ENCODE peak calls at places on chromosomes 12 and 14, in four cellular contexts. One of them, this sample, is unnamed.

GRCh38 chr14:23528555-23528954 is 23.0 kb downstream of the ZFHX2 start:
- DNase-seq in ascending aorta: no peak
- DNase-seq in ovary: no peak
- DNase-seq in lung: no peak
- DNase-seq in this sample: no peak

GRCh38 chr14:39102265-39102968 is 618 bp downstream of the SEC23A start:
- DNase-seq in ascending aorta: no peak
- DNase-seq in ovary: no peak
- DNase-seq in lung: no peak
- DNase-seq in this sample: no peak

GRCh38 chr12:101470939-101471338 is 4.2 kb upstream of the SPIC start:
- DNase-seq in ascending aorta: no peak
- DNase-seq in ovary: no peak
- DNase-seq in lung: no peak
- DNase-seq in this sample: no peak

GRCh38 chr12:131928765-131929529 is at the start of gene PUS1:
- DNase-seq in ascending aorta: peak; percentile 67
- DNase-seq in ovary: peak; percentile 94
- DNase-seq in lung: peak; percentile 94
- DNase-seq in this sample: peak; percentile 92

GRCh38 chr14:93923586-93923985 is 3.6 kb upstream of the FAM181A start:
- DNase-seq in ascending aorta: no peak
- DNase-seq in ovary: no peak
- DNase-seq in lung: no peak
- DNase-seq in this sample: no peak

GRCh38 chr14:81004575-81004974 is 49.2 kb downstream of the TSHR start:
- DNase-seq in ascending aorta: no peak
- DNase-seq in ovary: no peak
- DNase-seq in lung: no peak
- DNase-seq in this sample: no peak

GRCh38 chr14:101253948-101254347 is 307.3 kb upstream of the DIO3 start:
- DNase-seq in ascending aorta: no peak
- DNase-seq in ovary: no peak
- DNase-seq in lung: no peak
- DNase-seq in this sample: peak; percentile 26

GRCh38 chr14:22545842-22546721 is 42.9 kb downstream of the DAD1 start:
- DNase-seq in ascending aorta: no peak
- DNase-seq in ovary: no peak
- DNase-seq in lung: no peak
- DNase-seq in this sample: no peak

DNA sequence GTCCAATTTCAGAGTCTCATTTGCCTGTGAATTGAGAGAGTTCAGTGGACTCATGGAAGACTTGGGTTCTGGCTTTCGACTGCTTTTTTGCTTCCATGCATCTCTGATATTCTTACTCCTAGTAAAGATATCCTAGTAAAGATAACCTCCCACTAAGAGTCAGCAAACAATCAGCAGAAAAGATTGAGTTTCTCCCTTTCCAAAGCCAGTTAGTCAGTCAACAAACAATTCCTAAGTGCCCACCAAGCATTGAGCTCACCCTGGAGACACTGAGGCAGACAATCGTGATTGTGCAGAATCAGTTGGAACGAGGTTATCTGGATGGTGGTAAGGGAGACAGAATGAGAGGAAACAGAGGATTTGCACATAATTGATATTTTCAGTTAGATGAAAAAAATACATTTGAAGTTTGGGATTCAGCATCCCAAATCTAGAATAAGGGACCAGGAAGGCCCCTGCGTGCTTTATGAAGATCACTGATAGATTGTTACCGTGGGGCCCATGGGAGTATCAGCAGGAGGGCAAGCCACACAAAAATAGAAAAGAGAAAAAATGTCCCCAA is 99.7 kb upstream of the SLC38A2 start:
- DNase-seq in ascending aorta: no peak
- DNase-seq in ovary: no peak
- DNase-seq in lung: no peak
- DNase-seq in this sample: no peak
- H3K4me1 ChIP-seq in ascending aorta: peaks cover 23% of the 10 kb centered on the region
- H3K4me1 ChIP-seq in ovary: peaks cover 6% of the 10 kb centered on the region
- H3K4me1 ChIP-seq in lung: peaks cover 4% of the 10 kb centered on the region
- H3K4me1 ChIP-seq in this sample: no peaks in the 10 kb centered on the region

DNA sequence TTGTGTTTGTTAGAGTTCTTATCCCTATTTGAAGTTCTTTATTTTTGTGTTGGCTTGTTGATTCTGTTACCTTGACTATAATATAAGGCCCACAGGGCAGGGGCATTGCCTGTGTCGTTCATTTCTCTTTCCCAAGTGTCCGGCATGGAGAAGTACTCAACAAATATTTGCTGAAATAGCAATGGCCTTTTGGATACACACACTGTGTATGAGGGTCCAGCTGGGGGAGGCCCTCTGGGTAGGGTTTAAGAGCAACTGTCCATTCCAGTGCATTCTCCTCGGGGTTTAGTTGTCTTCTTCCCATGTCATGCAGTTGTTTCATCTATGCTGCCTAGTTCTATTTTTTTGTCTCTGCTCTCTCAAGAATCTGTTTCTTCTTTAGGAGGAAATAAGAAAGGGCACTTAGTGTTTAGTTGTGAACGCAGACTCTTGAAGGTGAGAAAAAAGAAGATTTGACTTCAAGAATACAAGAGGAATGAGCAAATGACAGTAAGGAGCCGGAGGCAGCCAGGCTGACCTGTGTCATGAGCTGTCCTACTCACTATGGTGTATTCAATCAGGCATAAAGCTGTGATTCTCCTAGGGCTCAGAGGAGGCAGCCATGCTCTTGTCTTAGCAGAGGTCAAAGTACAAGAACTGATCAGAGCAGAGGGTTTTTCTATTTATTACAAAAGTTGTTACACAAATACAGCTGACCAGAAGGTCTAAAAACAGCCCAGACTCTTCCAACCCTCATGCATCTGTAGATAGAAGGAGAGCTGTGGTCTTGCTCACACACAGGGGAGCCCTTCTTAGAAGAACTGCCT is 10.2 kb downstream of the ERG28 start:
- DNase-seq in ascending aorta: no peak
- DNase-seq in ovary: no peak
- DNase-seq in lung: no peak
- DNase-seq in this sample: no peak
- H3K27ac ChIP-seq in ascending aorta: no peak overlapping the region
- H3K27ac ChIP-seq in ovary: no peak overlapping the region
- H3K27ac ChIP-seq in lung: no peak overlapping the region
- H3K27ac ChIP-seq in this sample: no peak overlapping the region

GRCh38 chr14:104702673-104703072 is 13.3 kb downstream of the INF2 start:
- DNase-seq in ascending aorta: no peak
- DNase-seq in ovary: no peak
- DNase-seq in lung: no peak
- DNase-seq in this sample: no peak

GRCh38 chr14:104702106-104702505 is 12.7 kb downstream of the INF2 start:
- DNase-seq in ascending aorta: no peak
- DNase-seq in ovary: no peak
- DNase-seq in lung: no peak
- DNase-seq in this sample: no peak

GRCh38 chr14:104700224-104700623 is 10.8 kb downstream of the INF2 start:
- DNase-seq in ascending aorta: no peak
- DNase-seq in ovary: no peak
- DNase-seq in lung: no peak
- DNase-seq in this sample: no peak

GRCh38 chr14:104700747-104701215 is 11.4 kb downstream of the INF2 start:
- DNase-seq in ascending aorta: no peak
- DNase-seq in ovary: no peak
- DNase-seq in lung: no peak
- DNase-seq in this sample: no peak

DNA sequence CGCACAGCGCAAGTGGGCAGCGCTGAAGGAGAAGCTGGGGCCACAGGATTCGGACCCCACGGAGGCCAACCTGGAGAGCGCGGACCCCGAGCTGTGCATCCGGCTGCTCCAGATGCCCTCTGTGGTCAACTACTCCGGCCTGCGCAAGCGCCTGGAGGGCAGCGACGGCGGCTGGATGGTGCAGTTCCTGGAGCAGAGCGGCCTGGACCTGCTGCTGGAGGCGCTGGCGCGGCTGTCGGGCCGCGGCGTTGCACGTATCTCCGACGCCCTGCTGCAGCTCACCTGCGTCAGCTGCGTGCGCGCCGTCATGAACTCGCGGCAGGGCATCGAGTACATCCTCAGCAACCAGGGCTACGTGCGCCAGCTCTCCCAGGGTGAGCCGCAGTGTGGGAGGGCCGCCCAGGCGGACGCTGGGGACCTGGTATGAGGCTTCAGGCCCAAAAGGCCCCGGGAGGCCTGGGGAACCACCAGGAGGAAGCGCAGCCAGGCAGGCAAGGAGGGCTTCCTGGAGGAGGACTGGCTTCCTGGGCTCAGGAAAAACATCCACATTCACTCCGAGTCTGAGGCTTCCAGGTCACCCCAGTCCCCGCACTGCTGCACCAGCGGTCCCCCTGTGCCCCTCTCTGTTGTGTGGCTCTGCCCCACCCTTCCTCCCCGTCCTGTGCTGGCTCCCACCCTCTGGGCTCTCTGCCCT is 12.1 kb downstream of the INF2 start:
- DNase-seq in ascending aorta: no peak
- DNase-seq in ovary: no peak
- DNase-seq in lung: no peak
- DNase-seq in this sample: no peak
- H3K36me3 ChIP-seq in ascending aorta: peaks cover 47% of the 10 kb centered on the region
- H3K36me3 ChIP-seq in ovary: no peaks in the 10 kb centered on the region
- H3K36me3 ChIP-seq in lung: no peaks in the 10 kb centered on the region
- H3K36me3 ChIP-seq in this sample: peaks cover 24% of the 10 kb centered on the region

DNA sequence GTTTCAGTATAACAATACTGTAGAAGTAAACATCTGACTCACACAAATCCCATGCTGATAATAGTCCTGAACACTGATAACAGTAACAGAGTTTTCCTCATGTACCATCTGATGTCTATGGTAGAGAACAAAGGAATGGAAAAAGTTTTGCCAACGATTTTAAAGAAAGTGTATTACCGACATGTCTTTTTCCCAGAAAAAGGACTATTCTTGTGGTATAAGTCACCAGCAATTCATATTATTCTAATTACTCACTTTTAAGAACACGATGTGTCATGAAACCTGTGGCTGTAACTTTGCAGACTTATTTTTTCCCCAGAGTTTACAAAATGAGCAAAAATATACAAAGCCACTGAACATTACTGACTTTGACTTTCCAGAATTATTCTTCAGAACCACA is 40.1 kb upstream of the DCN start:
- DNase-seq in ascending aorta: no peak
- DNase-seq in ovary: no peak
- DNase-seq in lung: no peak
- DNase-seq in this sample: no peak
- H3K4me1 ChIP-seq in ascending aorta: no peaks in the 10 kb centered on the region
- H3K4me1 ChIP-seq in ovary: no peaks in the 10 kb centered on the region
- H3K4me1 ChIP-seq in lung: no peaks in the 10 kb centered on the region
- H3K4me1 ChIP-seq in this sample: no peaks in the 10 kb centered on the region

GRCh38 chr12:113262710-113263109 is 41.4 kb downstream of the TPCN1 start:
- DNase-seq in ascending aorta: no peak
- DNase-seq in ovary: peak; percentile 62
- DNase-seq in lung: no peak
- DNase-seq in this sample: no peak
- H3K27ac ChIP-seq in ascending aorta: no peak overlapping the region
- H3K27ac ChIP-seq in ovary: peak overlapping the region; percentile 37
- H3K27ac ChIP-seq in lung: no peak overlapping the region
- H3K27ac ChIP-seq in this sample: no peak overlapping the region

DNA sequence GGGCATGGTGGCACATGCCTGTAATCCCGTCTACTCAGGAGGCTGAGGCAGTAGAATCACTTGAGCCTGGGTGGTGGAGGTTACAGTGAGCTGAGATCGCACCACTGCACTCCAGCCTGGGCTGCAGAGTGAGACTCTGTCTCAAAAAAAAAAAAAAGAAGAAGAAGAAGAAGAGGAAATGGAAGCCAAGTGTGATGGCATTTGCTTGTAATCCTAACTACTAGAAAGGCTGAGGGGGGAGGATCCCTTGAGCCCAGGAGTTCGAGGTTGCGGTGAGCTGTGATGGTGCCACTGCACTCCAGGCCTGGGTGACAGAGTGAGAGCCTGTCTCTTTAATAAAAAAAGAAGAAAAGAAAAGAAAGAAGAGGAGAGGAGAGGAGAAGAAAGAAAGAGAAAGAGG is 52.1 kb downstream of the LGMN start:
- DNase-seq in ascending aorta: no peak
- DNase-seq in ovary: no peak
- DNase-seq in lung: no peak
- DNase-seq in this sample: no peak
- H3K36me3 ChIP-seq in ascending aorta: no peaks in the 10 kb centered on the region
- H3K36me3 ChIP-seq in ovary: no peaks in the 10 kb centered on the region
- H3K36me3 ChIP-seq in lung: no peaks in the 10 kb centered on the region
- H3K36me3 ChIP-seq in this sample: no peaks in the 10 kb centered on the region

GRCh38 chr12:40584763-40585162 is 107.5 kb upstream of the CNTN1 start:
- DNase-seq in ascending aorta: no peak
- DNase-seq in ovary: no peak
- DNase-seq in lung: no peak
- DNase-seq in this sample: no peak

GRCh38 chr12:40583743-40584142 is 108.5 kb upstream of the CNTN1 start:
- DNase-seq in ascending aorta: no peak
- DNase-seq in ovary: no peak
- DNase-seq in lung: no peak
- DNase-seq in this sample: no peak

GRCh38 chr12:40586823-40587222 is 105.4 kb upstream of the CNTN1 start:
- DNase-seq in ascending aorta: no peak
- DNase-seq in ovary: no peak
- DNase-seq in lung: no peak
- DNase-seq in this sample: no peak

GRCh38 chr12:40587970-40588369 is 104.3 kb upstream of the CNTN1 start:
- DNase-seq in ascending aorta: no peak
- DNase-seq in ovary: no peak
- DNase-seq in lung: no peak
- DNase-seq in this sample: no peak

DNA sequence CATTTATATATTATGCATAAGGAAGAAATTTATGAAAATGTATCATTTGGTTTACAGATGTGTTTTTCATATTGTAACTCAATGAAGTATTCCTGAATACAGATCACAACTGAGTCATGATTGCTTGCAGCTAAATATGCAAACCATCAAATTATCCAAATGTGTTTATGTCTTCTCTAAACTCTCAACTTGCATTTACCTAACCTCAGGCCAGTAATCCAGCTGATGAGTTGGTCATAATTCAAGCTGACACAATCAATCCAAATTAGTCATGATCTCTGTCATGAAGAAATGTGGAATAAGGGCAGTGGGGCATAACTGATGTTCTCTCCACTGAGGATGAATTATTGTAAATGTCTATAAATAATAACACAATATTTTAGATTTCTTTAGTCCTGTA is 104.8 kb upstream of the CNTN1 start:
- DNase-seq in ascending aorta: no peak
- DNase-seq in ovary: no peak
- DNase-seq in lung: no peak
- DNase-seq in this sample: no peak
- H3K4me1 ChIP-seq in ascending aorta: no peaks in the 10 kb centered on the region
- H3K4me1 ChIP-seq in ovary: no peaks in the 10 kb centered on the region
- H3K4me1 ChIP-seq in lung: no peaks in the 10 kb centered on the region
- H3K4me1 ChIP-seq in this sample: no peaks in the 10 kb centered on the region

This sample was measured in right atrium auricular region.